ENCODE peak calls at places on chromosome 16, in five cellular contexts. K, Y, C, R and H are unnamed samples.

GRCh38 chr16:19282101-19282500 is 3.4 kb upstream of the CLEC19A start:
- DNase-seq in K (no peak), R (no peak), C (no peak), Y (no peak), H (no peak)

GRCh38 chr16:79295746-79296145 is 304.8 kb downstream of the MAF start:
- DNase-seq in Y (no peak), K (no peak), C (no peak), R (no peak), H (no peak)

GRCh38 chr16:51429041-51429440 is 278.0 kb upstream of the SALL1 start:
- DNase-seq in C (no peak), Y (no peak), K (no peak), R (no peak), H (no peak)

GRCh38 chr16:22813223-22813945 is 578 bp upstream of the HS3ST2 start:
- DNase-seq in Y (no peak), C (no peak), K (no peak), R (peak; percentile 27), H (no peak)

GRCh38 chr16:84284168-84284722 is 10.4 kb upstream of the WFDC1 start:
- DNase-seq in Y (no peak), R (no peak), C (peak; percentile 71), K (peak; percentile 61), H (no peak)

GRCh38 chr16:74462361-74462760 is 41.1 kb upstream of the CLEC18B start:
- DNase-seq in R (no peak), Y (no peak), C (no peak), K (no peak), H (no peak)

GRCh38 chr16:81695431-81695890 is 83.6 kb upstream of the PLCG2 start:
- DNase-seq in Y (no peak), R (no peak), C (no peak), K (no peak), H (no peak)

GRCh38 chr16:57807968-57808528 is 5.8 kb upstream of the KIFC3 start:
- DNase-seq in Y (peak; percentile 45), C (peak; percentile 64), R (no peak), K (peak; percentile 82), H (no peak)

GRCh38 chr16:13049688-13050087 is 148.3 kb downstream of the SHISA9 start:
- DNase-seq in C (no peak), Y (no peak), R (no peak), K (no peak), H (no peak)

GRCh38 chr16:17945080-17945601 is 391.4 kb downstream of the NPIPA8 start:
- DNase-seq in R (no peak), Y (no peak), K (no peak), C (no peak), H (no peak)

GRCh38 chr16:66750279-66751134 is 902 bp downstream of the DYNC1LI2 start:
- DNase-seq in C (no peak), R (no peak), Y (no peak), K (no peak), H (no peak)

GRCh38 chr16:85834741-85835140 is 35.2 kb downstream of the COX4I1 start:
- DNase-seq in K (no peak), Y (no peak), R (no peak), C (no peak), H (no peak)

GRCh38 chr16:85832578-85833539 is 33.4 kb downstream of the COX4I1 start:
- DNase-seq in C (no peak), R (no peak), K (no peak), Y (no peak), H (no peak)

GRCh38 chr16:85835227-85835751 is 35.8 kb downstream of the COX4I1 start:
- DNase-seq in R (no peak), Y (no peak), K (no peak), C (no peak), H (no peak)

GRCh38 chr16:85835956-85836705 is 36.6 kb downstream of the COX4I1 start:
- DNase-seq in Y (no peak), R (no peak), C (no peak), K (no peak), H (no peak)

DNA sequence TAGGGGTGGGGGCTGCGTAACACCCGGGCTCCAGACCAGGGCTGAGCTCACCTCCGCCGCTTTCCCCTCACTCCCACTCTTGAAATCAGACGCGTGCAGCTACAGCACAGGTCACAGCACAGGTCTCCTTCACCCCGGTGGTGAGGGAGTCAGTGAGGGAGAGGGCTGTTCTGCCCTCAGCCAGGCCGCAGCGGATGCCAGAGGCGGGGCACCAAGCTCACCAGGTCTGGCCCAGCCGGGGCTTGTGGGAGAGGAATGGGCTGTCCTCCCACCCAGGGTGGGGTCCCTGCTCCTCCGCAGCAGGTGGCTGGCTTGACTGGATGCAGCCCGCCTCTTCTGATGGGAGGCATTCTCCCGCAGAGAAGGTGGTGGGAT is 34.0 kb downstream of the COX4I1 start:
- DNase-seq in C (no peak), Y (no peak), R (no peak), K (no peak), H (no peak)
- H3K27me3 ChIP-seq in C (peaks cover 18% of the 10 kb centered on the region), Y (peaks cover 5% of the 10 kb centered on the region), R (no peaks in the 10 kb centered on the region), K (no peaks in the 10 kb centered on the region), H (no peaks in the 10 kb centered on the region)

GRCh38 chr16:70804153-70804728 is 3.3 kb upstream of the VAC14 start:
- DNase-seq in K (no peak), R (no peak), C (no peak), Y (no peak), H (no peak)
- H3K27ac ChIP-seq in K (no peak overlapping the region), R (no peak overlapping the region), C (no peak overlapping the region), Y (no peak overlapping the region), H (no peak overlapping the region)

DNA sequence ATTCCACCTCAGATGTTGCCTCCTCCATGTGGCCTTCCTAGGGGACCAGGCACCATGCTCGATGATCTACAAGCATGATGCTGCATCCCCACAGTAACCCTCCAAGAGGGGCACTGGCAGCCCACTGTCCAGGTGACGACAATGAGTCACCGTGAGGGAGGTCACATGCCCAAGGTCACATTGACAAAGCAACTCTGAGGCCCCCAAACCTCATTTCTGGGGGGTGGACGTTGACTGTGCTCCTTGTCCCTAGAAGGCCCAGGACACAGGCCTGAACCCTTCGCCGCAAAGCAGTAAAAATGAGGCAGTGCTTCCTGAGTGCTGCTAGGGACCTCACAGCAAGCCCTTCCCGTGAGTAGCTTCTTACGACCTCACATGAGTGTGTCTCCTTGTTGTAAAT is 136.5 kb downstream of the C16orf78 start:
- DNase-seq in Y (no peak), K (no peak), C (no peak), R (no peak), H (no peak)
- H3K4me1 ChIP-seq in Y (no peaks in the 10 kb centered on the region), K (no peaks in the 10 kb centered on the region), C (no peaks in the 10 kb centered on the region), R (no peaks in the 10 kb centered on the region), H (no peaks in the 10 kb centered on the region)

GRCh38 chr16:86157616-86158247 is 258.8 kb downstream of the IRF8 start:
- DNase-seq in R (no peak), K (no peak), Y (no peak), C (no peak), H (no peak)
- H3K27me3 ChIP-seq in R (no peaks in the 10 kb centered on the region), K (no peaks in the 10 kb centered on the region), Y (no peaks in the 10 kb centered on the region), C (peaks cover 10% of the 10 kb centered on the region), H (no peaks in the 10 kb centered on the region)